ENCODE peak calls at places on chromosomes 5 and 9, in six cellular contexts. K, Q, D, S, W and T are unnamed samples. For H3K36me3, the result is how much of the 10 kb centered on the place peaks cover.

GRCh38 chr9:88732128-88732527 is 197.2 kb downstream of the NXNL2 start:
- DNase-seq in D (no peak), Q (peak), S (no peak), K (no peak), W (no peak), T (peak)

GRCh38 chr9:71984388-71985069 is 73.1 kb downstream of the C9orf85 start:
- DNase-seq in W (peak), Q (peak), S (no peak), D (no peak), K (no peak), T (peak)

GRCh38 chr5:169803077-169803981 is 166.3 kb downstream of the DOCK2 start:
- DNase-seq in Q (peak), W (peak), K (no peak), S (no peak), D (no peak), T (peak)

GRCh38 chr5:151085517-151086031 is 4.7 kb upstream of the TNIP1 start:
- DNase-seq in K (no peak), W (peak), D (no peak), Q (peak), S (no peak), T (no peak)

GRCh38 chr5:76548525-76549229 is 74.5 kb downstream of the F2RL2 start:
- DNase-seq in K (no peak), W (no peak), S (no peak), Q (no peak), D (no peak), T (no peak)

GRCh38 chr5:141832131-141832530 is 46.1 kb downstream of the PCDH1 start:
- DNase-seq in S (no peak), K (no peak), Q (no peak), W (no peak), D (no peak), T (no peak)

GRCh38 chr9:132548971-132549649 is 33.3 kb upstream of the BARHL1 start:
- DNase-seq in Q (no peak), W (peak), S (no peak), D (no peak), K (peak), T (peak)

GRCh38 chr5:589588-589987 is 22.6 kb upstream of the CEP72 start:
- DNase-seq in W (no peak), Q (no peak), D (peak), K (no peak), S (no peak), T (no peak)

DNA sequence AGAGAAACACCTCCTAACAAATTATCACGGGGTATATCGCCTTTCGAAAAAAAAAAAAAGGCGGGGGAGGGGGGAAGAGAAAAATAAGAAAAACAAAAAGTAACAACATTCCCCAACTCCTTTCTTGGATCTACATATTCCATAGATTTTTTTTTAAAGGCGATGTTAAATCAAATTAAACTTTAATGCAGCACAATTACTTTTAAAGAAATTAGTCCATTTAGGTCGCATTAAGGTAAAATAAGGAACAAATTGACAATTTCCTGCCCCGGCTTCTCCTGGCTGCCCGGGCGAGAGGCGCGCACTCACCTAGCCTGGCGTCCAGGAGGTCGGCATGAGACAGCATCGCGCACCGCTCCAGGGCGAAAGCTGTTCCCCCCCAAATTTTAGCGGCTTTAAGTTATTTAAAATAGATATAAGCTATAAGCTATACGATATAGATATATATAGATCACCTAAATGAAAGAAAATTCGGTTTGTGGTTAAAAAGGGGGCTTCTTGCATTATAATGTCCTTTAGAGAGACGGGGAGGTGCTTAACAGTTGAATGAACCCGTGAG is at the start of gene OTP:
- DNase-seq in S (no peak), K (no peak), D (no peak), W (no peak), Q (no peak), T (no peak)
- H3K4me3 ChIP-seq in S (peak), K (no peak), D (no peak), W (no peak), Q (no peak), T (no peak)

DNA sequence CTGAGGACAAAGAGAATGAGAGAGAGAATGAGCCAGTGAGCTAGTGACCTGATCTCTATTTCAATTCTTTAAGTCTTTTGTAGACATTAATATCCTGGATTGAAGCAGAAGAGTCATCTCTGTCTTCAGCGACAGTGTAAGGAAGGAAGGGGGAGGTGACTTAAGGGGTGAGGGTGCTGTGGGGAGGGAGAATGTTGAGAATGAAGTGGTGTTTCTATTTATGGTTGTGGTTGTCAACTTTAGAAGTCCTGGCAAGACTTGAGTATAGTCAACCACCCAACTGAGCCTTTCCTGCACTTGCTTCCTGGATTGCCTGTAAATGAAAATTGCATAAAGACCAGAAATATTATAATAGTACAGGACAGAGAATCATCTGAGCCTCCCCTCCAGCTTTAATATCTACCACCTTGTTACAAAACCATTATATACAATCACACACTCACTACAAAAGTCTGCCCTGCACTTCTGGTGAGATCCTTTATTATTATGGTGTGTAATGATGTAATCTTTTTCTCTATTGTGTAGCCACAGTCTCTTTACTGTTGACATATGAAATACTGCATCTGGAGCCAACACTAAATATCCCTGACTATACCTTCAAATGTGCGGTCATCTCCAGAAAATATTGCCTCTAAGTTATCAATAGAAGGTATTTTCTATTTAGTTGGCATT is 91.7 kb downstream of the NTRK2 start:
- DNase-seq in W (no peak), D (no peak), K (no peak), S (no peak), Q (no peak), T (no peak)
- H3K9ac ChIP-seq in W (no peak), D (no peak), K (no peak), S (no peak), Q (no peak), T (no peak)

GRCh38 chr5:10653033-10653432 is 89.2 kb downstream of the ANKRD33B start:
- DNase-seq in D (no peak), S (no peak), Q (peak), K (no peak), W (no peak), T (no peak)
- H3K36me3 ChIP-seq in D (under half), S (under half), Q (half or more), K (under half), W (under half), T (under half)

DNA sequence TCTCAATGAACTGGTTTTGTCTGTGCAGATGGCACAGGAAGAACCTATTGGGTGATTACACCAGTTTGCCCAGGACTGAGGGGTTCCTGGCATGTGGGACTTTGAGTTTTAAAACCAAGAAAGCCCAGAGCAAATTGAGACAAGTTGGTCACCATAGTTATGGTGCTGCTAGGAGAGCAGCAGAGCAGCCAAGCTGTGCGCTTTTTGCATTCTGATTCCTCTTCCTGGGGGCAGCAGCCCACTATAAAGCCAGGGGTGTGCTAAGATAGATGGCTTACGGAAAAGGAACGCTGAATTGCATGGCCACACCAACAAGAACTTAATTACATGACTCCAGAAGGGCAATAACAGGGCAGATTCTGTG is 49.7 kb downstream of the TIMD4 start:
- DNase-seq in S (no peak), W (no peak), Q (no peak), D (no peak), K (no peak), T (no peak)
- H3K4me3 ChIP-seq in S (no peak), W (no peak), Q (no peak), D (no peak), K (no peak), T (no peak)